ENCODE peak calls at places on chromosome 2, in five cellular contexts. U is GM12891, N is skeletal muscle cell, Z is hippocampal formation, R is A549. X is an unnamed sample.
A peak's percentile ranks its signal among the peaks of the same experiment; 100 is the strongest.

GRCh38 chr2:9914384-9915065 is 37.0 kb upstream of the GRHL1 start:
- DNase-seq in Z (no peak), N (peak; percentile 45), R (peak; percentile 60), U (peak; percentile 30), X (no peak)

GRCh38 chr2:107525420-107525819 is 301.3 kb upstream of the RGPD4 start:
- DNase-seq in N (peak; percentile 13), U (no peak), Z (no peak), R (no peak), X (no peak)

GRCh38 chr2:223930002-223930976 is 14.8 kb downstream of the WDFY1 start:
- DNase-seq in N (no peak), R (no peak), U (no peak), Z (peak; percentile 83), X (no peak)

GRCh38 chr2:180322781-180323180 is 315.7 kb upstream of the CWC22 start:
- DNase-seq in N (no peak), Z (no peak), R (no peak), U (no peak), X (no peak)

GRCh38 chr2:101401316-101401660 is 14.0 kb upstream of the CREG2 start:
- DNase-seq in R (no peak), Z (no peak), N (no peak), U (no peak), X (no peak)

GRCh38 chr2:70084973-70085710 is 2.1 kb upstream of the PCBP1 start:
- DNase-seq in U (no peak), Z (no peak), N (no peak), R (no peak), X (peak; percentile 72)

GRCh38 chr2:161243873-161244272 is 64.4 kb upstream of the PSMD14 start:
- DNase-seq in U (no peak), R (no peak), Z (no peak), N (no peak), X (no peak)

GRCh38 chr2:19801367-19802087 is 100.3 kb downstream of the TTC32 start:
- DNase-seq in R (peak; percentile 95), U (no peak), N (peak; percentile 98), Z (no peak), X (peak; percentile 70)

GRCh38 chr2:34738691-34739090 is 1139.6 kb upstream of the FAM98A start:
- DNase-seq in R (no peak), N (no peak), U (no peak), Z (no peak), X (peak; percentile 29)

GRCh38 chr2:225103737-225104141 is 61.5 kb upstream of the DOCK10 start:
- DNase-seq in U (no peak), Z (no peak), N (no peak), R (no peak), X (no peak)

GRCh38 chr2:36380624-36381481 is 25.3 kb downstream of the CRIM1 start:
- DNase-seq in U (no peak), Z (no peak), N (no peak), R (peak; percentile 64), X (peak; percentile 69)

GRCh38 chr2:143675006-143675405 is 545.8 kb downstream of the ARHGAP15 start:
- DNase-seq in U (no peak), N (no peak), R (no peak), Z (no peak), X (no peak)

GRCh38 chr2:26570083-26570430 is 71.1 kb downstream of the CIB4 start:
- DNase-seq in N (no peak), U (no peak), Z (no peak), R (no peak), X (no peak)

X was measured in iPS-NIHi11.